ENCODE peak calls at places on chromosomes 4 and X, in six cellular contexts. T is SK-N-SH, P is K562, E is GM12878, V is HCT116, S is HepG2. M is an unnamed sample.

GRCh38 chr4:101806914-101807313 is 16.4 kb downstream of the BANK1 start:
- DNase-seq in P (no peak), T (no peak), E (peak), V (no peak), S (no peak), M (no peak)

GRCh38 chrX:91434351-91435168 is at the start of gene PABPC5:
- DNase-seq in S (no peak), P (no peak), T (peak), V (no peak), E (no peak), M (peak)

GRCh38 chr4:111883557-111883999 is 261.7 kb upstream of the FAM241A start:
- DNase-seq in S (no peak), T (no peak), V (no peak), E (no peak), P (no peak), M (no peak)

GRCh38 chr4:143207555-143207954 is 22.8 kb downstream of the USP38 start:
- DNase-seq in T (peak), E (no peak), V (no peak), S (peak), P (no peak), M (no peak)

GRCh38 chr4:94253036-94253435 is 45.4 kb downstream of the SMARCAD1 start:
- DNase-seq in S (no peak), V (peak), P (no peak), E (no peak), T (no peak), M (no peak)

GRCh38 chrX:121571333-121571732 is 523.9 kb downstream of the GLUD2 start:
- DNase-seq in S (no peak), V (no peak), T (no peak), P (no peak), E (no peak), M (no peak)

GRCh38 chr4:16573744-16574143 is 324.7 kb downstream of the LDB2 start:
- DNase-seq in T (no peak), V (no peak), E (no peak), P (no peak), S (no peak), M (no peak)

GRCh38 chr4:150722908-150723362 is 141.0 kb downstream of the MAB21L2 start:
- DNase-seq in S (no peak), E (no peak), P (no peak), V (no peak), T (no peak), M (no peak)

GRCh38 chr4:28373601-28374000 is 1513.0 kb downstream of the STIM2 start:
- DNase-seq in S (no peak), P (no peak), T (no peak), V (no peak), E (no peak), M (no peak)

GRCh38 chr4:60605651-60606354 is 594.3 kb upstream of the ADGRL3 start:
- DNase-seq in V (no peak), S (no peak), P (no peak), E (no peak), T (no peak), M (no peak)

GRCh38 chr4:53651142-53651720 is 59.9 kb upstream of the LNX1 start:
- DNase-seq in T (no peak), P (no peak), S (no peak), V (no peak), E (no peak), M (no peak)

GRCh38 chrX:139204903-139205667 is 325.5 kb upstream of the F9 start:
- DNase-seq in T (peak), V (no peak), S (no peak), E (no peak), P (peak), M (peak)

GRCh38 chr4:986949-987688 is at the start of gene IDUA:
- DNase-seq in E (no peak), S (peak), T (peak), P (peak), V (peak), M (no peak)

GRCh38 chr4:92599044-92599443 is 295.3 kb downstream of the GRID2 start:
- DNase-seq in T (no peak), V (no peak), P (no peak), E (no peak), S (no peak), M (no peak)

GRCh38 chrX:45903781-45904201 is 641.4 kb downstream of the ZNF674 start:
- DNase-seq in E (no peak), T (no peak), P (no peak), S (no peak), V (no peak), M (no peak)

GRCh38 chr4:4666187-4666586 is 124.3 kb upstream of the STX18 start:
- DNase-seq in V (no peak), S (no peak), P (no peak), E (no peak), T (no peak), M (no peak)

GRCh38 chr4:159003420-159004253 is 99.2 kb upstream of the RAPGEF2 start:
- DNase-seq in E (no peak), T (no peak), S (no peak), V (no peak), P (peak), M (no peak)

GRCh38 chrX:68853665-68854251 is 24.9 kb downstream of the EFNB1 start:
- DNase-seq in S (peak), V (no peak), E (no peak), P (no peak), T (no peak), M (peak)

GRCh38 chrX:66717926-66718325 is 79.0 kb upstream of the EDA2R start:
- DNase-seq in T (no peak), S (no peak), E (no peak), P (no peak), V (no peak), M (no peak)

GRCh38 chr4:102598102-102598758 is 97.1 kb downstream of the NFKB1 start:
- DNase-seq in V (no peak), T (no peak), S (no peak), P (no peak), E (no peak), M (no peak)

GRCh38 chr4:87120411-87121162 is 99.8 kb downstream of the KLHL8 start:
- DNase-seq in E (no peak), T (no peak), P (no peak), V (no peak), S (peak), M (no peak)

GRCh38 chr4:133960975-133961374 is 240.6 kb downstream of the PABPC4L start:
- DNase-seq in T (no peak), V (no peak), E (no peak), P (no peak), S (no peak), M (no peak)

GRCh38 chr4:11263208-11263607 is 165.5 kb downstream of the HS3ST1 start:
- DNase-seq in E (no peak), T (no peak), S (no peak), P (no peak), V (no peak), M (no peak)

GRCh38 chr4:174467107-174467506 is 55.2 kb downstream of the HPGD start:
- DNase-seq in V (no peak), P (no peak), E (no peak), T (no peak), S (no peak), M (no peak)

GRCh38 chrX:153874366-153875125 is 11.4 kb downstream of the L1CAM start:
- DNase-seq in S (no peak), T (no peak), E (no peak), P (no peak), V (no peak), M (no peak)

GRCh38 chr4:40357738-40358137 is 22.6 kb downstream of the CHRNA9 start:
- DNase-seq in P (no peak), V (no peak), E (no peak), S (no peak), T (no peak), M (no peak)

GRCh38 chrX:14125451-14125850 is 95.8 kb upstream of the GEMIN8 start:
- DNase-seq in V (no peak), P (no peak), S (no peak), E (no peak), T (no peak), M (no peak)

GRCh38 chrX:129706395-129707072 is 32.2 kb upstream of the XPNPEP2 start:
- DNase-seq in S (no peak), T (peak), V (no peak), E (no peak), P (no peak), M (no peak)

GRCh38 chr4:139922625-139923024 is 231.4 kb downstream of the MAML3 start:
- DNase-seq in P (no peak), V (no peak), S (no peak), T (no peak), E (no peak), M (no peak)

GRCh38 chr4:144709159-144709558 is 63.2 kb downstream of the HHIP start:
- DNase-seq in S (no peak), V (peak), P (no peak), E (no peak), T (no peak), M (peak)

GRCh38 chr4:576991-577498 is 950 bp upstream of the TMEM271 start:
- DNase-seq in E (no peak), P (no peak), S (no peak), T (peak), V (no peak), M (peak)

GRCh38 chr4:145505945-145506344 is 24.3 kb downstream of the SMAD1 start:
- DNase-seq in P (no peak), T (no peak), V (no peak), E (no peak), S (no peak), M (no peak)

GRCh38 chr4:3681191-3681590 is 85.0 kb upstream of the ADRA2C start:
- DNase-seq in S (no peak), E (no peak), V (no peak), T (no peak), P (no peak), M (no peak)

GRCh38 chr4:107647591-107647990 is 72.4 kb downstream of the PAPSS1 start:
- DNase-seq in P (no peak), S (no peak), T (no peak), E (no peak), V (no peak), M (no peak)

GRCh38 chrX:47370278-47370677 is at the start of gene ZNF157:
- DNase-seq in E (no peak), P (no peak), S (no peak), V (no peak), T (no peak), M (no peak)

GRCh38 chrX:47361538-47362511 is 8.6 kb upstream of the ZNF157 start:
- DNase-seq in V (peak), S (peak), T (peak), P (peak), E (peak), M (peak)

GRCh38 chrX:47360423-47361179 is 9.8 kb upstream of the ZNF157 start:
- DNase-seq in P (no peak), V (no peak), T (no peak), S (no peak), E (no peak), M (no peak)

DNA sequence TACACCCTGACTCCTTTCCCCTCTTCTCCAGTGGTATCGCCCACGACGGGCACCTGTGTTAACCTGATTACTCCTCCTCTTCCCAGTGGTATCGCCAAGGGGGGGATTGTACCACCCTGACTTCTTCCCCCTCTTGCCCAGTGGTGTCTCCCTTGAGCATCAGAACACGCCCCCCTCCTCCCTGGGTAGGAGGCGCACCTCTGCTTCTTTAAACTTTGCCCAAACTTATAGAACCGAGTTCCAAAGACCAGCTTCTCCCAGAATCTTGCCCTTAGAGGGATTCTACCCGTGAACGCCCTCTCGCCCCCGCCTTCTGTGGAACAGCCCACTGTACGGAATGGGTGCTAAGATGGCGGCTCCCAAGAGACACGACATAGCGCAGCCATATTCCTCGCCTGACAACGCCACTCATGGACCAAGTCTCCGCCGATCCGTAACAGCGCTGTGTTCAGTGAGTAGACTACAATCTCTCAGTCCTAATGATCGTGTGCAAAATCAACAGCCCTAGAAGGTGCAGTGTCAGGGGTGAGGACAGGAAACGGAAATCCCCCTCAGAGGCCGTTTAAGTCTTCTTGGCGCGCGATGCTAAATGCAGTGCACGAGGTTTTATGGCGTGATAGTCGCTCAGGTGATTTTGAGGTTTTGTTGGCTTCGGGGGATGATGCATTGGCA is 4.2 kb upstream of the ZNF157 start:
- DNase-seq in E (peak), T (peak), S (no peak), V (no peak), P (peak), M (peak)
- H3K4me3 ChIP-seq in E (peak), T (peak), S (no peak), V (no peak), P (no peak), M (peak)

GRCh38 chr4:8869879-8870646 is 1.6 kb downstream of the HMX1 start:
- DNase-seq in T (peak), V (no peak), S (no peak), P (no peak), E (no peak), M (no peak)
- TF ChIP-seq YY1 in T (no peak), V (no peak), S (no peak), P (no peak), E (no peak), M (no peak)

GRCh38 chr4:123825596-123826291 is 429.1 kb downstream of the SPRY1 start:
- DNase-seq in V (no peak), S (no peak), T (no peak), E (no peak), P (no peak), M (no peak)
- H3K4me3 ChIP-seq in V (no peak), S (no peak), T (no peak), E (no peak), P (no peak), M (no peak)

DNA sequence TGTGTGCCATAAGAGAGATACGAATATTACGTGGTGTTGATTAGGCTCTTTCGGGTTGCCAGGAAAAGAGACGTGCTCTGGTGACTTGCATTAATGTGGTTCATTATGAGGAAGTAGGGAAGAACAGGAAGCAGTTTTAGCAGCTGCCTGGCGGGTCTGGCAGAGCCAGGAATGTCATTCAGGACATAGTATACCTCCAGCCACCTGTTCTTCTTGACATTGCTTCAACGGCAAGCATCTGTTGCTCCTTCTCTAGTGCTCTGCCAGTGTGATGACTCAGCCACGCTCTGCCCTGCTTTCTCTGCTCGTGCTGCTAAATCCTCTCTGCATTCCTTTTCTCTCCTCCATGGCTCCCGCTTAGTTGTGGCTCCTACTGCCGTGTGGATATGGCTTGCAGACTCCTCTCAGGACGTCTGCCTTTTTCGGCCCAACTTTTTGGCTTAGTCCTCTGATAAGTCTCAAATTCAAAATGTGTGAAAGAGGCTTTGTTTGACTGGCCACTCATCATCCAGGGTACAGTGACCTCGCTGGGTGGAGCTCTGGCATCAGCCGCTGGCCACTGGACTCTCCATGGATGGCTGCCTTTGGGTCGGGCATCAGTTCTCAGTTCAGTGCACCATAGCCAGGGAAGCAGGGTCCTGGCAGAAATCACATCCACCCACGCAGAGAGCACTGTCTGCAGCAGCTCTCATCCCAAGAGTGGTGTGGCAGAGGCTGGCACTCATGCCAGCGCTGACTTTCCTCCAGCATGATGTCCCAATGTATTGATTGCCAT is 89.3 kb upstream of the KLF3 start:
- DNase-seq in P (no peak), V (no peak), S (no peak), E (no peak), T (no peak), M (no peak)
- TF ChIP-seq YY1 in P (no peak), V (no peak), S (no peak), E (no peak), T (no peak), M (no peak)

DNA sequence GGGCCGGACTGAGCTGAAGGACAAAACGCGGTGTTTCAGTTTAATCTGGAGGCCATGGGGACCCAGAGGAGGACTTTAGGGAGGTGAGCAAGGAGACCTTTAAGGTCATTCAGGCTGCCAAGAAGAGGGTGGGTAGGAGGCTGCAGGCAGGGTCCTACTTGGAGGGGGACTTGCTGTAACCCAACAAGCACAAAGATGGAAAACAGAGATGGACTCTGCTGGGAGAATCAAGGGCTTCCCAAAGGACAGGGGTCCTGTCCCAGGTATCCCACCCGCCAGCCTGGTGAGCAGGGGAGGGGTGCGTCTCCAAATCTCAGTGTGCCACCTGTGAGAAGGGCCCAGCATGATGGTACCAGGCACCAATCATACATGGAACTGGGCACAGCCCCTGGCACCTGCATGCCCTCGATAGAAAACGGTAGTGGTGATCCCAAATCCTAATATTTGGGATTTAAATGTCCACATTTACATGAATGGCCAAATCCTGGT is 3.9 kb upstream of the HAUS3 start:
- DNase-seq in P (no peak), V (no peak), T (no peak), E (no peak), S (no peak), M (no peak)
- H3K4me3 ChIP-seq in P (no peak), V (no peak), T (no peak), E (no peak), S (no peak), M (no peak)

GRCh38 chr4:37476691-37477090 is 209.5 kb downstream of the RELL1 start:
- DNase-seq in V (no peak), E (no peak), P (no peak), T (no peak), S (no peak), M (no peak)
- TF ChIP-seq YY1 in V (no peak), E (no peak), P (no peak), T (no peak), S (no peak), M (no peak)

GRCh38 chr4:82044141-82044993 is 329.4 kb downstream of the HNRNPD start:
- DNase-seq in T (peak), E (no peak), V (no peak), S (no peak), P (no peak), M (peak)
- H3K4me3 ChIP-seq in T (no peak), E (no peak), V (no peak), S (no peak), P (no peak), M (peak)

M was measured in NT2/D1.